ENCODE peak calls at places on chromosomes 13 and 19, in six cellular contexts. X, E, J, O, I and Z are unnamed samples.

GRCh38 chr13:43874512-43875092 is 4.9 kb downstream of the CCDC122 start:
- DNase-seq in X (no peak), E (no peak), J (peak), O (peak), I (no peak), Z (no peak)

GRCh38 chr13:112358156-112358555 is 18.0 kb upstream of the SPACA7 start:
- DNase-seq in X (no peak), E (no peak), J (no peak), O (no peak), I (no peak), Z (no peak)

GRCh38 chr13:102978168-102978567 is 88.0 kb downstream of the SLC10A2 start:
- DNase-seq in X (no peak), E (no peak), J (no peak), O (no peak), I (no peak), Z (no peak)

GRCh38 chr19:15280915-15281683 is 48.9 kb upstream of the EPHX3 start:
- DNase-seq in X (peak), E (no peak), J (no peak), O (peak), I (peak), Z (peak)

GRCh38 chr13:29743229-29743786 is 107.1 kb downstream of the UBL3 start:
- DNase-seq in X (peak), E (no peak), J (no peak), O (peak), I (peak), Z (no peak)

GRCh38 chr13:28864544-28864943 is 44.4 kb downstream of the MTUS2 start:
- DNase-seq in X (no peak), E (no peak), J (no peak), O (no peak), I (no peak), Z (no peak)

GRCh38 chr13:23679214-23679613 is 109.0 kb downstream of the TNFRSF19 start:
- DNase-seq in X (no peak), E (no peak), J (no peak), O (no peak), I (no peak), Z (no peak)

GRCh38 chr13:24233351-24233901 is 72.9 kb downstream of the SPATA13 start:
- DNase-seq in X (no peak), E (no peak), J (peak), O (no peak), I (no peak), Z (no peak)

GRCh38 chr19:31350693-31351211 is 1.5 kb upstream of the TSHZ3 start:
- DNase-seq in X (peak), E (no peak), J (peak), O (peak), I (no peak), Z (no peak)

GRCh38 chr13:111291908-111292307 is 28.5 kb upstream of the TEX29 start:
- DNase-seq in X (no peak), E (no peak), J (no peak), O (no peak), I (no peak), Z (no peak)

GRCh38 chr13:111143875-111144540 is 28.9 kb downstream of the ARHGEF7 start:
- DNase-seq in X (no peak), E (no peak), J (no peak), O (no peak), I (no peak), Z (no peak)

GRCh38 chr13:112056739-112057433 is 10.1 kb upstream of the SOX1 start:
- DNase-seq in X (no peak), E (no peak), J (no peak), O (peak), I (no peak), Z (no peak)

GRCh38 chr13:97109841-97110492 is 112.2 kb upstream of the MBNL2 start:
- DNase-seq in X (peak), E (peak), J (peak), O (peak), I (peak), Z (peak)

GRCh38 chr13:109743706-109744453 is 42.5 kb downstream of the IRS2 start:
- DNase-seq in X (no peak), E (no peak), J (peak), O (peak), I (no peak), Z (no peak)

GRCh38 chr13:112804374-112804773 is 114.5 kb downstream of the ATP11A start:
- DNase-seq in X (no peak), E (no peak), J (peak), O (no peak), I (no peak), Z (no peak)

GRCh38 chr13:111586291-111586690 is 265.8 kb downstream of the TEX29 start:
- DNase-seq in X (no peak), E (no peak), J (no peak), O (no peak), I (no peak), Z (no peak)

GRCh38 chr13:112069063-112069726 is 2.2 kb downstream of the SOX1 start:
- DNase-seq in X (no peak), E (no peak), J (no peak), O (no peak), I (no peak), Z (no peak)

GRCh38 chr13:68174905-68175304 is 944.8 kb upstream of the PCDH9 start:
- DNase-seq in X (no peak), E (no peak), J (no peak), O (peak), I (no peak), Z (no peak)

GRCh38 chr13:36820222-36820621 is 1.2 kb downstream of the RFXAP start:
- DNase-seq in X (no peak), E (no peak), J (no peak), O (no peak), I (no peak), Z (no peak)

GRCh38 chr13:30020726-30021312 is 170.4 kb upstream of the UBL3 start:
- DNase-seq in X (no peak), E (no peak), J (peak), O (no peak), I (no peak), Z (no peak)

GRCh38 chr13:67803118-67803517 is 573.0 kb upstream of the PCDH9 start:
- DNase-seq in X (no peak), E (no peak), J (no peak), O (no peak), I (no peak), Z (no peak)

GRCh38 chr13:30739646-30740642 is 4.6 kb downstream of the ALOX5AP start:
- DNase-seq in X (no peak), E (peak), J (no peak), O (no peak), I (no peak), Z (no peak)

GRCh38 chr13:22278336-22278929 is 607.6 kb downstream of the FGF9 start:
- DNase-seq in X (peak), E (peak), J (peak), O (peak), I (peak), Z (peak)

GRCh38 chr13:87536499-87536898 is 134.7 kb upstream of the SLITRK5 start:
- DNase-seq in X (no peak), E (no peak), J (no peak), O (no peak), I (no peak), Z (no peak)

GRCh38 chr13:100363874-100364273 is 224.7 kb downstream of the GGACT start:
- DNase-seq in X (no peak), E (no peak), J (no peak), O (no peak), I (no peak), Z (no peak)

DNA sequence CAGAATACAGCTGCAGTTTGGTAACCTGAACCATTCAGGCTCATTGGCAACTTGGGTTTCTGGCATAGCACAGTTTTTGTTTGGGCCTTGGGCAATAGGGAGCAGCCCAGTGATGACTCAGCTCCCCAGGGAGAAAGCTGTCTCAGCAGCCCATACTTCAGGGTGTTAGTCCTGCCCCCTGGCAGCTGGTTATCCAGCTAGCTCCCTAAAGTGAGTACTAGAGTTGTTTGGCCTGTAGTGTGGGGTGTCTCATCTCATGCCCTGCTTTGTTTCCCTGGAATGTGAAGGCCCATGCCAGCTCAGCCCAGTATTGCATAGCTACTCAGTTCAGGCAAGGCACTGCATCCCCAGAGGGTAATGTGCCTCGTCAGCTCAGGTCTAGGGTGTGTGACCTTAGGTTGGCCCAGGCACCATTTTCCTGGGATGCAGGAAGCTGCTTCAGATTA is 18.2 kb upstream of the ZNF543 start:
- DNase-seq in X (no peak), E (no peak), J (no peak), O (no peak), I (no peak), Z (no peak)
- H3K27ac ChIP-seq in X (peak), E (no peak), J (no peak), O (no peak), I (no peak), Z (no peak)

GRCh38 chr19:55625004-55625326 is 599 bp upstream of the ZNF784 start:
- DNase-seq in X (no peak), E (no peak), J (no peak), O (peak), I (no peak), Z (no peak)
- H3K27ac ChIP-seq in X (peak), E (peak), J (peak), O (no peak), I (peak), Z (peak)

DNA sequence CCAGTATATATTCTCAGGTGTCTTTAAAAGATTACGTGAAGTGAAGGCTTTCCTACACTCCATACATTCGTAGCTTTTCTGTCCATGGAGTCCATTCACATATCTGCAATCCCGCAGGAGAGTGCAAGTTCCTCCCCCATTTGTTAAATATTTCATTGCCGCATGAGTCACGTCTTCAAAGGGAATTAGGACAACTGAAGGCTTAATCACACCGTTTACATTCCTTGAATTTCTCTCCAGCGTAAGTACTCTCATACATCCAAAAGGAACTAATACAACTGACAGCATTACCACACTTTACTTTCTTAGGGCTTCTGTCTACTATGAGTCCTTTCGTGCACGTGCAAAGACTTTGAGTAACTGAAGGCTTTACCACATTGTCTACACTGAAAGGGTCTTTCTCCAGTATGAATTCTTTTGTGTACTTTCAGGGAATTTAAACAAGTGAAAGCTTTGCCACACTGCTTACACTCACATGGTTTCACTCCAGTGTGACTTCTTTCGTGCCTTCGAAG is 29.0 kb upstream of the ZNF564 start:
- DNase-seq in X (no peak), E (no peak), J (no peak), O (no peak), I (no peak), Z (no peak)
- H3K27ac ChIP-seq in X (no peak), E (no peak), J (no peak), O (no peak), I (no peak), Z (no peak)

GRCh38 chr19:47065242-47065641 is 16.8 kb upstream of the TMEM160 start:
- DNase-seq in X (no peak), E (no peak), J (no peak), O (no peak), I (no peak), Z (no peak)
- H3K27ac ChIP-seq in X (no peak), E (no peak), J (no peak), O (no peak), I (no peak), Z (no peak)

GRCh38 chr19:50602089-50602422 is 33.8 kb upstream of the LRRC4B start:
- DNase-seq in X (no peak), E (no peak), J (no peak), O (no peak), I (no peak), Z (no peak)
- H3K27ac ChIP-seq in X (no peak), E (no peak), J (no peak), O (no peak), I (no peak), Z (no peak)

GRCh38 chr13:98397861-98398260 is 179.0 kb downstream of the STK24 start:
- DNase-seq in X (no peak), E (no peak), J (no peak), O (no peak), I (no peak), Z (no peak)
- H3K27ac ChIP-seq in X (no peak), E (no peak), J (no peak), O (no peak), I (no peak), Z (no peak)

GRCh38 chr13:113816925-113817859 is 46.7 kb downstream of the GAS6 start:
- DNase-seq in X (peak), E (peak), J (peak), O (peak), I (peak), Z (peak)
- H3K27ac ChIP-seq in X (peak), E (no peak), J (no peak), O (peak), I (peak), Z (no peak)

DNA sequence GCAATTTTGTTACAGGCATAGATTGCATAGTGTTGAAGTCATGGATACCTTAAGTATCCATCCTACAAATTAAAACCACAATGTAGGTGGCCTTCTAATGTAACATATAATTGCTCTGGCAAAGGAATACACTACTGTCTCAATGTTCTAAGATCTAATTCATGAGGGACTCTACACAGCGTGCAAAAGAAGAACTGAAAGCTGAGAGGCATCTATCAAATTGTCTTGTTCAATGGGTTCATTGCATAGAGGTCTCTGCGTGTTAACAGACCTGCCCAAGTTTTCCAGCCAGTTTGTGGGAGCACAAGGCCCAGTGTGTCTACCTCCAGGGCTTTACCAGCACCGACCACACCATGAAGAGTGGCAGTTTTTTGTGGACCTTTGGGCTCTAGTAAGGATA is 451.4 kb downstream of the ITGBL1 start:
- DNase-seq in X (no peak), E (no peak), J (no peak), O (no peak), I (no peak), Z (no peak)
- H3K27ac ChIP-seq in X (no peak), E (no peak), J (no peak), O (no peak), I (no peak), Z (no peak)

GRCh38 chr19:33399081-33399744 is 25.7 kb downstream of the CEBPG start:
- DNase-seq in X (no peak), E (no peak), J (no peak), O (no peak), I (no peak), Z (no peak)
- H3K27ac ChIP-seq in X (no peak), E (no peak), J (no peak), O (no peak), I (no peak), Z (no peak)

DNA sequence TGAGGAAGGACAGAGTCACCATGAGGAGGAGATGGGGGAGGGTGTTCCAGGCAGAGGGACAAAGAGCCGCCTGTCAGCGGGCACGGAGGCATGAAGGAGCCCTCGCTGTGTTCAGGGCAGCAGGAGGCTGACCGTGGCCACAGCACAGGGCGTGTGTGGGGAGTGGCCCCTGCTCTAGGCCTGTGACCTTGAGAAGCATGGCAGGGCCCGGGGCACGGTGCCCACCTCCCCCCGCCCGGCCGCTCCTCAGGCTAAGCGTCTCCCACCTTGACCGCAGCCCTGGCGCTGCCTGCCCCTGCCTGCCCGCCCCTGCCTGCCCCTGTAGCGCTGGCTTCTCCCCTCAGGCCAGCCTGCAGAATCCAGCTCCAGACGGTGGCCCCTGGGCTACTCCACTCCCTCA is 11.6 kb downstream of the MAP2K2 start:
- DNase-seq in X (no peak), E (no peak), J (no peak), O (no peak), I (no peak), Z (no peak)
- H3K27ac ChIP-seq in X (no peak), E (no peak), J (peak), O (no peak), I (peak), Z (no peak)